ENCODE peak calls at places on chromosomes 1 and 21, in eight cellular contexts. G is fibroblast of pulmonary artery, O is pancreas, H is lower lobe of right lung, V is choroid plexus epithelial cell, E is HepG2, Y is heart left ventricle, T is right atrium auricular region. C is an unnamed sample.

GRCh38 chr21:44697811-44698734 is 1.1 kb downstream of the KRTAP10-12 start:
- DNase-seq in H (no peak), O (no peak), G (no peak), E (peak; percentile 69), V (peak; percentile 9), Y (no peak), T (peak; percentile 44), C (peak; percentile 87)

GRCh38 chr1:31372961-31373896 is at the start of gene FABP3:
- DNase-seq in Y (peak; percentile 94), O (peak; percentile 67), V (peak; percentile 80), T (peak; percentile 91), H (peak; percentile 88), E (peak; percentile 71), G (peak; percentile 51), C (peak; percentile 90)

GRCh38 chr1:45669379-45669778 is 17.0 kb downstream of the GPBP1L1 start:
- DNase-seq in H (no peak), T (no peak), V (peak; percentile 20), G (no peak), E (no peak), Y (no peak), O (no peak), C (no peak)

GRCh38 chr21:21973806-21974205 is 975.6 kb downstream of the NCAM2 start:
- DNase-seq in E (no peak), G (no peak), H (no peak), O (no peak), Y (no peak), V (peak; percentile 44), T (no peak), C (no peak)

GRCh38 chr1:114269539-114269938 is 115.9 kb upstream of the SYT6 start:
- DNase-seq in H (no peak), Y (no peak), E (no peak), G (no peak), V (no peak), T (no peak), O (no peak), C (no peak)

GRCh38 chr21:32411366-32412161 is 942 bp upstream of the EVA1C start:
- DNase-seq in V (peak; percentile 70), T (peak; percentile 96), Y (peak; percentile 96), E (no peak), G (peak; percentile 85), H (peak; percentile 95), O (peak; percentile 86), C (no peak)

GRCh38 chr1:212794561-212795014 is 2.9 kb downstream of the TATDN3 start:
- DNase-seq in G (peak; percentile 50), O (no peak), E (peak; percentile 47), H (no peak), T (no peak), Y (no peak), V (no peak), C (no peak)

GRCh38 chr21:28805885-28806284 is 186.8 kb downstream of the LTN1 start:
- DNase-seq in V (peak; percentile 73), H (no peak), E (no peak), O (no peak), Y (no peak), T (no peak), G (peak; percentile 97), C (no peak)

GRCh38 chr1:58809327-58810040 is 25.6 kb upstream of the JUN start:
- DNase-seq in E (peak; percentile 65), Y (no peak), O (no peak), G (peak; percentile 91), T (no peak), H (peak; percentile 69), V (peak; percentile 89), C (no peak)

DNA sequence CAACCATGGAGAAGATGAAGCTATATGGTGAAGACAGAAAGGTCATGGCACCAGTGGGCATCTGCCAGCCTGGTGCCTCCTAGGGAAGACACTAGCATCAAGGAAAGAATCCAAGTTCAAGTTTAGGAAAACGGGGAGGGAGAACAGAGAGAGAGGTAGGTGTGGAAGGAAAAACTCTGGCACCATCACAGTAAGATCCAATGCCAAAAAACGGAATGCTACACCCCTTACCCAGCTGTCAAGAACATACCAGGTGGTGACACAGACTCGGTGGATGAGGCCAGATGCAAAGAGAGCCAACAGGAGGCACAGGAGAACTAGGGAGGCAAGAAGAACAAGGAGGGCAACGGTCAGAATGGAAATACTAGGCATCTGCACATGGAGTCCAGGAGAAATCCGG is 3.6 kb downstream of the KRTCAP2 start:
- DNase-seq in O (no peak), T (no peak), G (no peak), Y (no peak), V (no peak), H (no peak), E (no peak), C (no peak)
- TF ChIP-seq CTCF in O (no peak), T (no peak), G (no peak), Y (no peak), V (no peak), H (no peak), E (no peak), C (no peak)

GRCh38 chr1:196609114-196609737 is 986 bp upstream of the KCNT2 start:
- DNase-seq in E (peak; percentile 1), O (no peak), H (no peak), G (no peak), Y (no peak), T (peak; percentile 58), V (no peak), C (no peak)
- TF ChIP-seq CTCF in E (no peak), O (no peak), H (no peak), G (no peak), Y (no peak), T (no peak), V (peak; percentile 32), C (no peak)

DNA sequence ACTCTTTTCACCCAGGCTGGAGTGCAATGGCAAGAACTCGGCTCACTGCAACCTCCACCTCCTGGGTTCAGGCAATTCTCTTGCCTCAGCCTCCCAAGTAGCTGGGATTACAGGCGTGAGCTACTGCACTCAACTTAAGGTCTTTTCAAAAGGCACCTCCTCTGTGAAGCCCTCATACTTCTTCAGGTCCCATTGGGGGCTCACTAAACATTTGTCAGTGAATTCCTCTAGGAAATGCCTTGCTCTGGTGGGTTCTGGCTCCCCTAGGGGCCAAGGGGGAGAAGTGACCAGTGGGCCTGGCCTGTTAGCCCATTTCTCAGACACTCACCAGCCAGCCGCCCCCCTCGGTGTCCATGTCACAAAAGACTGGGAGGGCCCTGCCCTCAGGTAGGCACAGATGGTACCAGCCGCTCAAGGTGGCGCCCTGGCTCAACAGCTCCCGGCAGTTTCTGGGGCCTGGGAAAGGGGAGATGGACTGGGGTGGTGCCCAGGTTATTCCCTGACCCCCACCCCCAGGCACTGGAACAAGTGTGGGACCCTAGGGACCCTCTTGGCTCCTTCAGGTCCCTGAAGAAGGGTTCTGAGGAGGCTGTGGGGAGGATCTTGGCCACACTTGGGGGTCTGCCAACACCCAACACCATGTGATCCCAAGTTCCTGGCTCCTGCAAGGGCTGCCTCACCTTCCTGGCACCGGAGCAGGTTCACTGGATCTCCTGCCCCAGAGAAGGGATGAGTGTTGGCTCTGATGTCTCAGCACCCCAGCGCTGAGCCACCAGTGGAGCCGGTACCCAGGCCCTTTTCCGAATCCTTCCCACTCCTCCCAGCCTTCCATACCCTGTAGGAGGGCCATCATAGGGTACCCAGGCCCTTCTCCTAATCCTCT is 1.6 kb downstream of the FCN3 start:
- DNase-seq in G (no peak), Y (no peak), H (no peak), E (no peak), T (no peak), V (no peak), O (no peak), C (no peak)
- TF ChIP-seq CTCF in G (peak; percentile 42), Y (no peak), H (peak; percentile 31), E (no peak), T (no peak), V (peak; percentile 47), O (no peak), C (peak; percentile 26)

DNA sequence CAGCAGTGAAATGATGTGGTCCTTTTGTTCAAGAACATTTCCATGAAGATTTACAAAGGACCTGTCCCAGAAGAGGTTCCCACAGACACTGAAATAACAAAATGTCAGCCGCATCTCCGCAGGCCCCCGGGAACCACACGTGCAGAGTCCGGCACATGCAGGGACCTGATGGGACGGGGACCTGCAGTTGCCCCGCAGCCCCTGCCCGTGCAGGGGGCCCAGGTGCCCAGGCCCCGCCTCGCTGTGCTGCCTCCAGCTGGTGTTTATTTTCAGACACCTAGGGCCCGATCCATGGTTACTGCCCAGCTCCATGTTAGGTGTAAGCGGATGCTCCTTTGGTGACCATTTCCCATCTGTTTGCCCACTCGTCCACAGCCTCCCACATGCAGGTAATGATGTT is 149.3 kb upstream of the ARHGEF16 start:
- DNase-seq in V (no peak), H (no peak), E (no peak), O (no peak), Y (no peak), G (no peak), T (no peak), C (no peak)
- TF ChIP-seq CTCF in V (no peak), H (no peak), E (no peak), O (no peak), Y (no peak), G (no peak), T (no peak), C (no peak)

GRCh38 chr1:236284291-236284711 is 2.5 kb upstream of the ERO1B start:
- DNase-seq in G (no peak), E (no peak), T (no peak), O (no peak), H (no peak), V (no peak), Y (no peak), C (no peak)

GRCh38 chr1:236280438-236281285 is 1.1 kb downstream of the ERO1B start:
- DNase-seq in G (no peak), Y (no peak), T (no peak), O (peak; percentile 46), V (peak; percentile 11), E (no peak), H (no peak), C (no peak)

GRCh38 chr1:236282719-236283118 is 961 bp upstream of the ERO1B start:
- DNase-seq in E (no peak), V (no peak), Y (no peak), O (no peak), G (no peak), H (no peak), T (no peak), C (no peak)

GRCh38 chr1:236282159-236282716 is 480 bp upstream of the ERO1B start:
- DNase-seq in T (no peak), O (no peak), G (no peak), Y (no peak), V (no peak), E (no peak), H (no peak), C (no peak)

DNA sequence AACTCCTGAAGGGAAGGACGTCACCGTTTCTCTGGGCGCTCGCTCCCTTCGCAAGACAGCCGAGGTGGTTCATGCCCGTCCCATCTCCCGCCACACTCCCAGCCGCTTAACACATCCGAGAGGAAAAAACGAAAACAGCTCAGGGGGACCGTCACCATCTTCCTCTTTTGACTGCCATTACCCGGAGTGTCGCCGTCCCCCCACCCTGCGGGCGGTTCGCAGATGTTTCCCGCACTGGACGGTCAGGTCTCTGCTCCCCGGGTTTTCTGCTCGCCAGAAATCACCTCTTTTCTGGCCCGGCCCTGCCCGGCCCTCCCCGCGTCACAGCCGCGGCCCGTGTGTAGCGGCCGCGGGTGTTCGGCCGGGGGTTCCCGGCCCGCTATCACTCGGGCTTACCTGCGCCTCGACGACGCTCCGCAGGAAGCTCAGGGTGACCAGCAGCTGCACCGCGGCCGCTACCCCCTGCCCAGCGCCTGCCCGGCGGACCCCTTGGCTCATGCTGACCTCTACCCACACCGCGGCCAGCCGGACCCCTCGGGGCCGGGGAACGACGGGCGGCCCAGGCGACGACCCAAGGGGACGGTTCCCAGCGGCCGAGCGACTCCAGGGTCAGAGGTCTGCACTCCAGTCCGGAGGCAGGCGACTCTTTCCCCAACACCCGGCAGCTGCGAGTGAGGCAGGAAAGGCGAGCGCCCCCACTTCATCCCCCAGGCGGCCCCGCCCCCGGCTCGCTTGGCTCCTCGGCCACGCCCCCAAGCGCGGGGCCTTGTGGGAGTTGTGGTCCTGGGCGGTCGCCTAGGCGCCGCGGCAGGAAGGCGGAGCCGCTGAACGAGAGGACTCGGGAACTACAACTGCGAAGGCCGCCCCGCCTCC is at the start of gene ERO1B:
- DNase-seq in Y (peak; percentile 98), E (peak; percentile 89), G (peak; percentile 93), T (peak; percentile 95), H (peak; percentile 99), V (peak; percentile 96), O (peak; percentile 98), C (peak; percentile 98)
- TF ChIP-seq CTCF in Y (no peak), E (peak; percentile 51), G (no peak), T (no peak), H (no peak), V (no peak), O (no peak), C (no peak)